ENCODE peak calls at places on chromosomes 2 and 18, in nine cellular contexts. L, X, Z, T, F, N, I, R and J are unnamed samples.

GRCh38 chr2:102103992-102104871 is 38.3 kb upstream of the IL1R1 start:
- DNase-seq in R (peak; percentile 68), Z (no peak), I (peak; percentile 70), T (peak; percentile 89), F (peak; percentile 86), L (no peak), N (peak; percentile 99), X (peak; percentile 61), J (peak; percentile 82)

GRCh38 chr18:79523221-79523737 is 127.5 kb downstream of the NFATC1 start:
- DNase-seq in R (no peak), L (peak; percentile 62), N (no peak), T (no peak), F (no peak), Z (no peak), I (no peak), X (no peak), J (no peak)

GRCh38 chr2:43455296-43455695 is 140.5 kb downstream of the THADA start:
- DNase-seq in R (no peak), L (no peak), Z (no peak), T (no peak), N (no peak), F (no peak), I (no peak), X (no peak), J (no peak)

GRCh38 chr2:96423866-96424265 is 81.3 kb downstream of the NEURL3 start:
- DNase-seq in F (no peak), L (no peak), I (no peak), N (peak; percentile 73), X (no peak), Z (no peak), T (no peak), R (no peak), J (no peak)

GRCh38 chr2:73970850-73971471 is 13.7 kb upstream of the TET3 start:
- DNase-seq in X (no peak), Z (peak; percentile 62), I (peak; percentile 70), F (no peak), L (peak; percentile 60), R (peak; percentile 89), N (peak; percentile 63), T (no peak), J (no peak)

GRCh38 chr2:119216994-119217393 is 6.6 kb upstream of the STEAP3 start:
- DNase-seq in F (no peak), Z (no peak), T (no peak), X (no peak), N (no peak), L (no peak), R (no peak), I (no peak), J (no peak)

GRCh38 chr18:111292-112014 is 46.9 kb upstream of the USP14 start:
- DNase-seq in X (peak; percentile 66), N (peak; percentile 44), R (peak; percentile 65), F (no peak), Z (peak; percentile 88), L (no peak), T (peak; percentile 41), I (peak; percentile 72), J (no peak)

GRCh38 chr2:100036020-100036419 is 106.4 kb downstream of the AFF3 start:
- DNase-seq in R (no peak), I (no peak), T (no peak), N (no peak), L (no peak), X (no peak), F (no peak), Z (no peak), J (no peak)

GRCh38 chr2:40489678-40489960 is 37.7 kb upstream of the SLC8A1 start:
- DNase-seq in I (no peak), F (no peak), T (no peak), R (no peak), X (no peak), L (no peak), N (no peak), Z (no peak), J (no peak)

GRCh38 chr18:11309172-11309571 is 159.8 kb upstream of the PIEZO2 start:
- DNase-seq in X (no peak), L (peak; percentile 45), R (no peak), N (peak; percentile 40), F (no peak), Z (no peak), I (no peak), T (no peak), J (no peak)

GRCh38 chr2:147806846-147807245 is 38.0 kb upstream of the ACVR2A start:
- DNase-seq in R (no peak), F (no peak), Z (no peak), I (no peak), X (no peak), T (peak; percentile 30), L (no peak), N (no peak), J (no peak)

GRCh38 chr2:6290626-6291025 is 575.1 kb downstream of the CMPK2 start:
- DNase-seq in T (no peak), X (no peak), F (no peak), Z (no peak), I (no peak), L (no peak), N (no peak), R (no peak), J (no peak)

GRCh38 chr18:7514796-7515440 is 52.2 kb upstream of the PTPRM start:
- DNase-seq in I (no peak), T (no peak), Z (no peak), F (no peak), N (peak; percentile 10), R (no peak), X (peak; percentile 12), L (no peak), J (no peak)

GRCh38 chr2:157327621-157328102 is 2.0 kb upstream of the ERMN start:
- DNase-seq in N (peak; percentile 81), R (peak; percentile 95), X (peak; percentile 56), I (peak; percentile 79), L (peak; percentile 84), T (peak; percentile 66), F (peak; percentile 83), Z (peak; percentile 90), J (no peak)

GRCh38 chr2:218896501-218897393 is 16.1 kb downstream of the WNT10A start:
- DNase-seq in Z (peak; percentile 33), X (peak; percentile 80), L (peak; percentile 76), T (no peak), I (no peak), N (no peak), R (peak; percentile 49), F (no peak), J (no peak)

GRCh38 chr2:163182764-163183354 is 344.3 kb upstream of the KCNH7 start:
- DNase-seq in X (no peak), N (peak; percentile 45), T (peak; percentile 28), F (no peak), L (peak; percentile 16), Z (no peak), R (no peak), I (no peak), J (no peak)

DNA sequence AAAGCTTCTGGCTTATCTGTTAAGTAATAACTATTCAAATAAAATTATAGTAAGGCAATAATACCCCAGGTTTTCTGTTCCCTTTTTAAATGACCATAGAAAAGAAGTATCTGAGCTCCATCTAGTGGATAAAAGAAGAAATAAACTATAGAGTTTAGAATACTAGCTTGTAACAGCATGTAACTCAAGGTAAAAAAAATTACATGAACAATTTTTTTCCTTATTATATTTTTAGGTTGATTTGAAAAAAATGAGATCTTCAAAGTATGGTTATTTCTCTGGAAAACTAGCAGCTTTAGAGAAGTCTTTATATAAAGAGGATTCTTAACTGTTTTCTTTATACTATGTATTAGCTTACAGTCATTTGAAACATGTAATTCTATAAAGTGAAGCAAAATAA is 58.1 kb downstream of the NCKAP1 start:
- DNase-seq in T (peak; percentile 62), F (no peak), R (no peak), I (no peak), X (peak; percentile 12), N (peak; percentile 65), Z (peak; percentile 26), L (peak; percentile 76), J (peak; percentile 11)
- TF ChIP-seq CTCF in T (peak; percentile 27), F (no peak), R (no peak), I (peak; percentile 67), X (peak; percentile 52), N (peak; percentile 33), Z (no peak), L (peak; percentile 94), J (peak; percentile 30)

GRCh38 chr2:241950413-241950863 is 80.9 kb downstream of the RTP5 start:
- DNase-seq in Z (no peak), R (no peak), I (no peak), L (no peak), T (no peak), N (no peak), F (no peak), X (no peak), J (no peak)

GRCh38 chr2:241948901-241949735 is 79.6 kb downstream of the RTP5 start:
- DNase-seq in R (no peak), Z (no peak), L (no peak), N (no peak), T (no peak), I (no peak), X (no peak), F (no peak), J (no peak)

GRCh38 chr2:241948299-241948897 is 78.9 kb downstream of the RTP5 start:
- DNase-seq in R (no peak), I (no peak), N (no peak), L (no peak), Z (no peak), F (no peak), T (no peak), X (no peak), J (no peak)

GRCh38 chr2:241950878-241951331 is 81.4 kb downstream of the RTP5 start:
- DNase-seq in R (peak; percentile 88), L (peak; percentile 61), X (peak; percentile 39), I (peak; percentile 78), F (peak; percentile 65), T (peak; percentile 59), N (peak; percentile 74), Z (peak; percentile 73), J (no peak)

GRCh38 chr2:241949736-241950412 is 80.3 kb downstream of the RTP5 start:
- DNase-seq in X (no peak), I (no peak), L (no peak), R (no peak), F (no peak), N (no peak), Z (no peak), T (no peak), J (no peak)
- H3K4me3 ChIP-seq in X (no peak overlapping the region), I (no peak overlapping the region), L (no peak overlapping the region), R (no peak overlapping the region), F (no peak overlapping the region), N (no peak overlapping the region), Z (no peak overlapping the region), T (no peak overlapping the region), J (no peak overlapping the region)

GRCh38 chr2:239316562-239317465 is 84.0 kb downstream of the HDAC4 start:
- DNase-seq in X (no peak), T (peak; percentile 43), F (no peak), I (no peak), Z (peak; percentile 79), N (peak; percentile 80), L (no peak), R (peak; percentile 32), J (no peak)
- TF ChIP-seq CTCF in X (no peak), T (no peak), F (no peak), I (no peak), Z (no peak), N (no peak), L (no peak), R (no peak), J (no peak)

DNA sequence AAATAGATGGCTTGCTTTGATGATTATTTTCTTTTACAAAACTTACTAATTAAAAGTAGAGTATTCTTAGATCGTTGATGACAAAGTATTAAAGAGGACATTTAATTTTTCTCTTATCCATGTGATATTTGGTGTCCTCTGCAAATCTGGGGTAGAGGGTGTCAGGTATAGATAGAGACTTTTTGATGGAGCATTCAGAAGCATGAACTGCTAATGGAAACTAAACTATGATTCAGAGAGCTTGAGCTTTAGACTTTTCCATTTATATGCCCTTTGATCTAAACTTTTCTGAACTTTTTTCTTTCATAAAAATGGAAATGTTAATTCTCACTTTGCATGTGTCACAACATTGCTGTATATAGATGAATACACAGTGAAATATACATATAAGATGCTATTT is 619.7 kb downstream of the PLCL1 start:
- DNase-seq in Z (no peak), I (no peak), R (no peak), F (no peak), N (no peak), T (no peak), X (no peak), L (no peak), J (no peak)
- H3K4me3 ChIP-seq in Z (no peak overlapping the region), I (no peak overlapping the region), R (no peak overlapping the region), F (no peak overlapping the region), N (no peak overlapping the region), T (no peak overlapping the region), X (no peak overlapping the region), L (no peak overlapping the region), J (no peak overlapping the region)